ENCODE peak calls at places on chromosomes 2 and 18, in six cellular contexts. E, O, A, N, H and J are unnamed samples.

GRCh38 chr2:46559257-46559656 is 79.9 kb downstream of the TMEM247 start:
- DNase-seq in H (no peak), A (no peak), O (no peak), E (no peak), N (no peak), J (no peak)

GRCh38 chr2:112493858-112494648 is 12.1 kb downstream of the TTL start:
- DNase-seq in A (no peak), N (no peak), E (no peak), H (peak), O (no peak), J (peak)

GRCh38 chr2:202639233-202639632 is 4.5 kb downstream of the FAM117B start:
- DNase-seq in H (no peak), O (no peak), E (no peak), N (no peak), A (no peak), J (no peak)

GRCh38 chr2:217827430-217828201 is 175.2 kb downstream of the TNS1 start:
- DNase-seq in E (peak), H (no peak), O (no peak), A (no peak), N (no peak), J (no peak)

GRCh38 chr18:31386683-31387082 is 10.1 kb downstream of the DSG4 start:
- DNase-seq in N (no peak), A (no peak), H (no peak), O (no peak), E (no peak), J (no peak)

GRCh38 chr2:59184281-59185020 is 943.3 kb upstream of the FANCL start:
- DNase-seq in A (no peak), N (no peak), O (no peak), E (no peak), H (no peak), J (no peak)

GRCh38 chr2:60961457-60961856 is 56.1 kb upstream of the PEX13 start:
- DNase-seq in O (no peak), A (no peak), N (no peak), E (no peak), H (peak), J (no peak)

GRCh38 chr2:171319164-171319810 is 114.5 kb downstream of the METTL8 start:
- DNase-seq in N (no peak), O (no peak), A (no peak), H (no peak), E (no peak), J (no peak)

GRCh38 chr18:497688-498087 is 2.8 kb downstream of the COLEC12 start:
- DNase-seq in O (no peak), H (no peak), N (no peak), E (no peak), A (no peak), J (no peak)

GRCh38 chr2:204012081-204012653 is 75.6 kb downstream of the ICOS start:
- DNase-seq in A (peak), O (no peak), H (no peak), E (no peak), N (no peak), J (no peak)

GRCh38 chr2:205139822-205140612 is 542.3 kb upstream of the NRP2 start:
- DNase-seq in O (peak), H (no peak), A (no peak), N (peak), E (peak), J (no peak)

GRCh38 chr2:84427235-84428138 is 31.6 kb downstream of the SUCLG1 start:
- DNase-seq in A (no peak), O (no peak), N (no peak), E (no peak), H (no peak), J (no peak)

GRCh38 chr2:197707316-197708213 is 2.4 kb downstream of the MARS2 start:
- DNase-seq in O (no peak), A (no peak), H (peak), N (no peak), E (no peak), J (peak)

GRCh38 chr2:106269591-106270291 is 75.6 kb upstream of the UXS1 start:
- DNase-seq in H (peak), A (no peak), O (no peak), N (peak), E (peak), J (no peak)

GRCh38 chr18:48230459-48231113 is 178.6 kb downstream of the ZBTB7C start:
- DNase-seq in E (peak), A (peak), N (peak), H (peak), O (no peak), J (peak)

GRCh38 chr18:35334821-35335220 is 9.4 kb downstream of the ZNF24 start:
- DNase-seq in E (no peak), H (no peak), N (no peak), A (no peak), O (no peak), J (no peak)

GRCh38 chr18:2657788-2658458 is 2.4 kb downstream of the SMCHD1 start:
- DNase-seq in E (no peak), A (no peak), H (peak), O (no peak), N (no peak), J (no peak)

GRCh38 chr2:118319271-118319684 is 231.0 kb downstream of the INSIG2 start:
- DNase-seq in A (no peak), H (no peak), O (no peak), N (no peak), E (no peak), J (no peak)

GRCh38 chr2:224219781-224220180 is 180.7 kb upstream of the SERPINE2 start:
- DNase-seq in N (no peak), E (no peak), O (no peak), H (no peak), A (no peak), J (no peak)

GRCh38 chr2:25341753-25342371 is at the start of gene DNMT3A:
- DNase-seq in A (peak), O (peak), N (peak), H (peak), E (peak), J (peak)

GRCh38 chr18:5451130-5451529 is 92.7 kb downstream of the EPB41L3 start:
- DNase-seq in N (no peak), E (no peak), A (no peak), H (no peak), O (no peak), J (no peak)

GRCh38 chr2:156436477-156437085 is 402 bp downstream of the GPD2 start:
- DNase-seq in E (no peak), N (no peak), O (no peak), A (no peak), H (peak), J (peak)

GRCh38 chr2:71796174-71796592 is 342.8 kb downstream of the DYSF start:
- DNase-seq in O (no peak), E (no peak), A (no peak), H (no peak), N (peak), J (peak)

DNA sequence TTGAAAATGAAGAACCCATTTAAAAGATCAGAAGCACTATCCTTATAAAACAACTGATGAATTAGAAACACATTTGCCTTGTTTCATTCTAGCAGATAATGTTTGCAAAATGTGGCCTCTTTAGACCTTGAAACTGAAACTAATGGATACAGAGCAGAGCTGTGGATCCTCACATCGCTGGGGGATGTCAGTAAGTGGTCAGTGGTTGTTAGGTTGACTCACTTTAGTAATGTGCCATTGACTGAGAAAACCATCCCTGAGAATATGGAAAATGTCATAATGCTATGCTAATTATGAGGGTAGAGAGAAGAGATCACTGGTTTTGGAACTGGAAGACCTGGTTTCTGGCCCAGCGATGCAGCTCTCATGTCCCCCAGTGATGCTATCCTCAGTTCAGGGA is 176.7 kb downstream of the MYO1B start:
- DNase-seq in H (no peak), E (no peak), N (no peak), A (no peak), O (no peak), J (no peak)
- TF ChIP-seq POLR2A in H (no peak), E (no peak), N (no peak), A (no peak), O (no peak), J (no peak)

GRCh38 chr2:109613922-109614714 is at the start of the genes SEPTIN10 and SOWAHC:
- DNase-seq in O (peak), N (peak), H (peak), E (peak), A (peak), J (peak)
- TF ChIP-seq POLR2A in O (peak), N (peak), H (peak), E (no peak), A (peak), J (peak)

DNA sequence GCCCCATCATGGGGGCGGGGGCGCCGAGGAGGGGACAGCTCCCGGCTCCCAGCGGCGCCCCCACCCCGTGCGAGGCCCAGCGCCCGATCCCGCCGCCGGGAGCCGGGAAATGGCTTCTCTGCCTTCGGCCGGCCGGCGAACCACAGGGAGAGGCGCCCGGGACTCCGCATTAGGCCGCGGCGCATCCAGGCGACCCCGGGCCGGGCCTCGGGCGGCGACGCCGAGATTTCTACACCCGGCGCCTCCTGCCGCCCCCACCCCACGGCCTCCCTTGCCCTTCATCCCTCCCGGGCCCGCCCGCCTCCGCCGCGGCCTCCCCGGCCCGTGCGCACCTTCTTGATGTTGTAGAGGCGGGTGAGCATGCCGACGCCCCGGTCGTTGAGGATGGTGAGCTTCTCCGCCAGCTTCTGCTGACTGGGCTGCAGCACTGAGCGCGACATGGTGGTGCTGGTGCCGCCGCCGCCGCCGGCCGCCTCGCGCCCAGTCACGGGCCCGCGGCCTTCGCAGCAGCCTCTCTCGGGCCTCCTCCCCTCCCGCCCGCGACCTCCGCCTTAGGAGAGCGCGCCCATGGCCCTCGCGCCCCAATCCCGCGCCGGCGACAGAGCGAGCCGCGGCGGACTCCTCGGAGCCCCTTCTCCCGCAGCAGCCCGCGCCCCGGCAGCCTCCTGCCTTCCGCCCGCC is 457 bp downstream of the NCKAP1 start:
- DNase-seq in A (peak), O (peak), E (peak), H (peak), N (no peak), J (peak)
- TF ChIP-seq POLR2A in A (no peak), O (no peak), E (no peak), H (peak), N (no peak), J (peak)

DNA sequence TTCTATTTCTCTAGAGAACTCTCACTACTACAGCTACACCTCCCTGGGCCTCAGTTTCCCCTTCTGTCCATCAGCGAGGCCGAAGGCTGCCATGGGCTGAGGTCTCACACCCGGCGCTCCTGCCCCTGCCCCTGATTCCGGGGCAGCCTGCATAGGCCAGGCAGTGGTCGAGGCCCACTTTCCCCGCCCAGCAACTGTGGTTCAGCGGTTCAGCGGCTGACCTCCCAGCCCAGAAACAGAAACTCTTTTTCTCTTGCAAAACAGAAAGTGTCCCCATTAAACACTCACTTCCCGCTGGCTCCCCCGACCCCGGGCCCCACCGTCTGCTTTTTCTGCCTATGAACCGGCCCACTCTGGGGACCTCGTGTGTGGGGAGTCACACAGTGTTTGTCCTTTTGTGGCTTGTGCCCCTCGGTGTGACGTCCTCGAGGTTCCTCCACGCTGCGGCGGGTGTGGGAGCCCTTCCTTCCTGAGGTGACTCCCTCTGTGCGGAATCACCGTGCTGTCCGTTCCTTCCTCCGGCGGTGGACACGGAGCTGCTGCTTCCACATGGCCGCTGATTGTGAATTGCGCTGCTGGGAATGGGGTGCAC is 16.0 kb downstream of the PDCD1 start:
- DNase-seq in E (peak), O (no peak), A (peak), N (peak), H (no peak), J (no peak)
- TF ChIP-seq POLR2A in E (no peak), O (no peak), A (peak), N (no peak), H (no peak), J (no peak)

DNA sequence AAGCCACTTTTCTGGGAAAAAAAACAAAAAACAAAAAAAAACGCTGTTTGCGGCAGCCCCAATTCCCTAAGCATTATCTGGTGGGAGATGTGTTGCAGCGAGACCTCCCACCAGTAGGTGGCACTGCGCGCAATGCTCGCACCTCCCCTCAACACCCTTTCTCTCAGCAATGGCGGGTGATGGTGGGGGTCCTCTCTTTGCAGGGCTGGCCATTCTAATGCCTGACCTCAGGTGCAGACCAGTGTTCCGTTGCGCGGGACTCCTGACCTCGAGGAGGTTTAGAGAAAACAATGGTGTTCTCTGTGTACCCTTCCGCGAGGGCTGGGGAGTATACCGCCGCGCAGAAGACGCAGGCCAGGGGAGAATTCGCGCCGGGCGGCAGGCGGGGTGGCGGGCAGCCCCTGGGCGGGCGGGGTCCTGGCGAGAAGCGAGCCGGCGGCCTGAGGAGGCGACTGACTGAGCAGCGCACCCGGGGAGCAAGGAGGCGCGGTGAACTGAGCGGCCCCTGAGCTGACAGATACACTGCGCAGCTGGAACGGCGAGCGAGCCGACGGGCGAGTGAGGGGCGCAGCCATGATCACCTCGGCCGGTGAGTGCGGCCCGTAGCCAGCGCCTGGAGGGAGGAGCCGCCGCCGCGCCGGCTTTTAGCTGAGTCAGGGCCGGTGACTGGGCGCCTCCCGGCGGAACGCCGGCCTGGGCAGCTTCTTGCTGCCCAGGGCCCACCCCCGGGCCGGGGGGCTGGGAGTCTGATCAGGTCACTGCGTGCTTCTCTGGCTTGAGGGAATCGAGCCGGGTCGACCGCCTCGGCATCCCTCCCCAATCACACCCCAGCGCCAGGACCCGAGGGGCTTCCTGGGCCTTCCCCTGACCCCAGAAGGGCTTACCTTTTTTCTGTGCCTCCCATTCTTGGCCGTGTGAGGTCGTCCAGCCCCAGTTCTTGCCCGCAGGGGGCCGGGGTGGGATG is at the start of gene PSMD1:
- DNase-seq in E (peak), O (peak), N (peak), H (peak), A (peak), J (peak)
- TF ChIP-seq POLR2A in E (no peak), O (peak), N (no peak), H (peak), A (no peak), J (peak)

GRCh38 chr2:55111570-55112228 is 61.4 kb upstream of the RTN4 start:
- DNase-seq in O (peak), E (peak), H (peak), N (peak), A (no peak), J (peak)
- TF ChIP-seq POLR2A in O (no peak), E (no peak), H (no peak), N (no peak), A (no peak), J (peak)